ENCODE peak calls at places on chromosome 10, in four cellular contexts. O is IMR-90, Z is neuronal stem cell, Y is mesenchymal stem cell. N is an unnamed sample.

GRCh38 chr10:129784891-129785290 is 179.2 kb downstream of the EBF3 start:
- DNase-seq in Y (no peak), O (no peak), Z (no peak), N (no peak)

GRCh38 chr10:11224321-11224720 is 206.6 kb downstream of the CELF2 start:
- DNase-seq in Z (no peak), Y (no peak), O (no peak), N (no peak)

GRCh38 chr10:91077549-91078017 is 142.9 kb upstream of the PCGF5 start:
- DNase-seq in Y (no peak), O (peak), Z (no peak), N (no peak)

GRCh38 chr10:23358357-23358756 is 13.8 kb upstream of the C10orf67 start:
- DNase-seq in Y (no peak), Z (no peak), O (peak), N (no peak)

GRCh38 chr10:124558901-124559321 is 97.3 kb downstream of the LHPP start:
- DNase-seq in Z (no peak), Y (no peak), O (peak), N (no peak)

GRCh38 chr10:122263971-122264370 is 7.1 kb upstream of the BTBD16 start:
- DNase-seq in Y (peak), Z (no peak), O (peak), N (no peak)

GRCh38 chr10:62637249-62638061 is 167.1 kb upstream of the ADO start:
- DNase-seq in O (peak), Z (no peak), Y (peak), N (no peak)

GRCh38 chr10:79069325-79070090 is 742 bp downstream of the ZMIZ1 start:
- DNase-seq in O (no peak), Y (peak), Z (peak), N (no peak)

GRCh38 chr10:79053481-79054202 is 15.1 kb upstream of the ZMIZ1 start:
- DNase-seq in O (no peak), Y (no peak), Z (no peak), N (no peak)

GRCh38 chr10:58465641-58466040 is 47.0 kb upstream of the BICC1 start:
- DNase-seq in Y (no peak), Z (no peak), O (no peak), N (no peak)

GRCh38 chr10:121928528-121928884 is 675 bp upstream of the ATE1 start:
- DNase-seq in Z (no peak), Y (peak), O (peak), N (no peak)

GRCh38 chr10:28810062-28810870 is 132.9 kb downstream of the BAMBI start:
- DNase-seq in O (peak), Y (peak), Z (no peak), N (peak)

GRCh38 chr10:77249901-77250459 is 387.6 kb downstream of the KCNMA1 start:
- DNase-seq in Y (no peak), O (no peak), Z (no peak), N (no peak)

GRCh38 chr10:77244746-77245145 is 392.9 kb downstream of the KCNMA1 start:
- DNase-seq in Y (no peak), O (no peak), Z (no peak), N (no peak)

GRCh38 chr10:77248104-77248503 is 389.5 kb downstream of the KCNMA1 start:
- DNase-seq in Z (no peak), O (no peak), Y (no peak), N (peak)

GRCh38 chr10:77247076-77247561 is 390.5 kb downstream of the KCNMA1 start:
- DNase-seq in O (peak), Y (peak), Z (no peak), N (no peak)

GRCh38 chr10:77245953-77246352 is 391.7 kb downstream of the KCNMA1 start:
- DNase-seq in Y (peak), O (peak), Z (no peak), N (no peak)
- H3K18ac ChIP-seq in Y (no peak), O (peak), Z (no peak), N (no peak)

GRCh38 chr10:130926442-130926841 is 385.1 kb downstream of the TCERG1L start:
- DNase-seq in Z (no peak), Y (no peak), O (no peak), N (peak)

GRCh38 chr10:130929422-130930325 is 381.8 kb downstream of the TCERG1L start:
- DNase-seq in Z (no peak), O (no peak), Y (no peak), N (no peak)

GRCh38 chr10:130928306-130928705 is 383.2 kb downstream of the TCERG1L start:
- DNase-seq in Y (no peak), Z (no peak), O (no peak), N (peak)

GRCh38 chr10:130924138-130924819 is 387.2 kb downstream of the TCERG1L start:
- DNase-seq in Y (no peak), Z (peak), O (no peak), N (peak)

DNA sequence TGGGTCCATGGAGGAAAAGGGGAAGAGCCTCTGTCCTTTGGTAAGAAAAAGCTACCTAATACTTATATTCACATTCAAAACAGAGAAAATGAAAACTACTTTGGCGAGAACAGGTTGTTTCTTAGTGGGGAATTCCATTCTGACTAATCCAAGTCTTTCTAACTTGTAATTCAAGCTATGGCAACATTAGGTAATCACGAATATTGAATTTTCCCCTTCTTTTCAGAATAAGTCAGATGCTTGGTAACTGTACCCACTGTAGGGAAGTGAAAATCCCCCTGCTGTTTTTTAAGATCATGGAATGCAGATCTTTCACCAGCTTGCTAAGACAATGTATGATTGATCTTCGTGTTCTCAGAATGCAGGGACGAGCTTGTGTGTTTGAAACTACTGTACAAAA is 384.4 kb downstream of the TCERG1L start:
- DNase-seq in O (no peak), Y (no peak), Z (no peak), N (no peak)
- H3K9ac ChIP-seq in O (no peak), Y (no peak), Z (no peak), N (no peak)

GRCh38 chr10:96285331-96285752 is 14.0 kb upstream of the BLNK start:
- DNase-seq in Z (no peak), Y (no peak), O (no peak), N (peak)

GRCh38 chr10:96283756-96284155 is 12.4 kb upstream of the BLNK start:
- DNase-seq in Y (no peak), O (no peak), Z (no peak), N (no peak)

GRCh38 chr10:96280859-96281258 is 9.5 kb upstream of the BLNK start:
- DNase-seq in Y (no peak), Z (no peak), O (no peak), N (no peak)

GRCh38 chr10:96281444-96282029 is 10.2 kb upstream of the BLNK start:
- DNase-seq in Z (no peak), Y (no peak), O (no peak), N (no peak)

GRCh38 chr10:96283351-96283750 is 12.0 kb upstream of the BLNK start:
- DNase-seq in O (no peak), Z (no peak), Y (no peak), N (no peak)
- H4K91ac ChIP-seq in O (no peak), Z (no peak), Y (no peak), N (no peak)

DNA sequence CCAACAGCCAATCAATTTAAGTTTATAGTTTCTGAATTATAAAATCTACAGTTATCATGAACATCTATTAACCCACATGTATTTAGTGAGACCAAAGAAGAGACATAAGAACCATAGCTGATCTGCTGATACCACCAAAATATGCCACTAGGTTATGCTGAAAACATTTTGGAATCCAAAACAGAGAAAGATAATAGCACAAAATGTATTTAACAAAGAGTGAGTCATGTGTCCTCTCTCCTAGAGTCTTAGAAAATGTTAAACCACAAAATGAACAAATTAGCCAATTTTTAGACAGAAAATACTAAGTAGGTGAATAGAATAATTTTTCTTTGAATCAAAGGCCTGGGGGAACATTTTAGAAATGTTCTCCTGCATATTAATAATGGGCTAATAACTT is 527.5 kb downstream of the GPAM start:
- DNase-seq in Y (no peak), O (no peak), Z (no peak), N (no peak)
- H3K18ac ChIP-seq in Y (no peak), O (no peak), Z (no peak), N (no peak)

GRCh38 chr10:21523007-21523406 is 2.5 kb downstream of the SKIDA1 start:
- DNase-seq in Y (no peak), O (no peak), Z (no peak), N (no peak)

GRCh38 chr10:21521910-21522533 is 3.5 kb downstream of the SKIDA1 start:
- DNase-seq in Y (no peak), Z (no peak), O (no peak), N (no peak)

GRCh38 chr10:21524526-21525366 is 736 bp downstream of the SKIDA1 start:
- DNase-seq in Y (peak), O (peak), Z (no peak), N (no peak)

GRCh38 chr10:21524131-21524525 is 1.4 kb downstream of the SKIDA1 start:
- DNase-seq in Y (no peak), O (no peak), Z (no peak), N (no peak)

DNA sequence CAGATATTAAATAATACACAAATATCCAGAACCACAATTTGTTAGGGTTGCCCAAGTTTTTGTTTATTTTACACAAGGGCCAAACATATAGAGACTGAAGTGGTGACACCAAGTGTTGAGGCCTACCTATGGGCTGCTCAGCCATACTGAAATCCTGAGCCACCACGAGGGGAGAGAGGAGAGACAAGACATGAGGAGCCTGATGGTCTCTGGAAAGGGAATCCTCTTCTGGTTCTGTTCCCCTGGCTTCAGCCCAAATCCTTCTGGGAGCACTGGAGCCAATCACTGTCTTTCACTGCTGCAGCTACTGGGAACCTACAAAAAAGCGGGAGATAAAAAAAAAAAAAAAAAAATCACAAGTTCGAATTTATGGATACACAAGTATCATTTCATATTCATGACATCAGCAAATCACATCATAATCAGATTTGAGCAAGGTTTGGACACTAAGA is 1.9 kb downstream of the SKIDA1 start:
- DNase-seq in O (peak), Z (no peak), Y (peak), N (no peak)
- H3K9ac ChIP-seq in O (no peak), Z (no peak), Y (peak), N (peak)

DNA sequence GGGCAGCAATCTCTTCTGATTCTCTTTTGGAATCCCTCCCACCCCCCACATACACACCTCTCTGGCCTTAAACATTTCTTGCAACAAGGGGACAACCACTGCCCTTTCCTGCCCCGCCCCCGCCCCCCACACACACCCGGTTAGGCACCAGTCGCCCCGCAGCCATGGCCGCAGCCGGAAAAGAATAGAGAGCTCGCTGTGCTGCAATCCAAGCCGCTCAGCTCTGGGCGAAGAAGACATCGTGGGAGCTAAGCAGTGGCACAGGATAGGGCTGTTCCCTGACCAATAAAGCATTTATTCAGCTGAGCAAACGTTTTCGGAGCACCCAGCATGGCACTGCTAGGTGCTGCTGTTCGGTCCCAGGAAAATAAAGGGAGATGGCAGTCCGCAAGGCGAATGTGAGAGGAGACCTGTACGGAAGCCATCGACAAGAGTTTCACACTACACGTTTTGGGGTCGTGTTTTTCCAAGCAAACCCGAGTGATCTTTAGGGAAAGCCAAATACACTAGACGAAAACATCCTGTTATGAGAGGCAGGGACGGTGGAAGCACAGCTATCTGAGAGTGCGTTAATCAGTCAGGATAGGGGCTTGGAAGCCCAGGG is 18.3 kb downstream of the SKIDA1 start:
- DNase-seq in Z (no peak), Y (peak), O (no peak), N (no peak)
- H4K91ac ChIP-seq in Z (no peak), Y (peak), O (no peak), N (no peak)